ENCODE peak calls at places on chromosomes 1 and 21, in eight cellular contexts. B is GM12892; G is PC-3; J is GM23248; T is activated T-helper 1 cell treated with anti-CD3 and anti-CD28 coated beads, Interleukin-12 subunit alpha, Interleukin-12 subunit beta, Interleukin-2, Interleukin-4 antibody, amounts not matched to agents 30 ng/mL and 10 ng/mL and 1 ng/mL, durations not matched to agents 14 hours and 24 hours and 36 hours; U is heart right ventricle; S is astrocyte; K is mucosa of descending colon. Y is an unnamed sample.

GRCh38 chr1:93814795-93815737 is 63.9 kb downstream of the DNTTIP2 start:
- DNase-seq in B (no peak), G (no peak), J (no peak), T (no peak), U (no peak), S (peak; percentile 71), K (no peak), Y (no peak)

GRCh38 chr1:16241116-16241763 is 4.3 kb upstream of the CPLANE2 start:
- DNase-seq in B (no peak), G (no peak), J (no peak), T (no peak), U (no peak), S (no peak), K (no peak), Y (no peak)

GRCh38 chr1:41560496-41560895 is 76.0 kb upstream of the EDN2 start:
- DNase-seq in B (no peak), G (no peak), J (no peak), T (no peak), U (no peak), S (no peak), K (no peak), Y (no peak)

GRCh38 chr21:36325373-36326010 is 5.5 kb downstream of the MORC3 start:
- DNase-seq in B (no peak), G (peak; percentile 79), J (peak; percentile 77), T (no peak), U (no peak), S (peak; percentile 59), K (no peak), Y (no peak)

GRCh38 chr1:170660281-170660713 is 3.6 kb upstream of the PRRX1 start:
- DNase-seq in B (no peak), G (no peak), J (peak; percentile 67), T (no peak), U (no peak), S (no peak), K (no peak), Y (no peak)

GRCh38 chr1:19987719-19988118 is 8.3 kb upstream of the PLA2G2A start:
- DNase-seq in B (no peak), G (no peak), J (no peak), T (no peak), U (no peak), S (no peak), K (no peak), Y (no peak)

GRCh38 chr1:201156819-201157218 is 2.5 kb upstream of the TMEM9 start:
- DNase-seq in B (no peak), G (no peak), J (no peak), T (no peak), U (no peak), S (no peak), K (no peak), Y (no peak)

GRCh38 chr1:93722081-93723031 is 40.7 kb upstream of the BCAR3 start:
- DNase-seq in B (no peak), G (no peak), J (no peak), T (no peak), U (peak; percentile 80), S (no peak), K (no peak), Y (no peak)

GRCh38 chr1:19081218-19081893 is 124.9 kb upstream of the IFFO2 start:
- DNase-seq in B (no peak), G (peak; percentile 50), J (peak; percentile 82), T (no peak), U (peak; percentile 57), S (peak; percentile 43), K (no peak), Y (no peak)

Y was measured in GM20000.